ENCODE peak calls at places on chromosome 20, in seven cellular contexts. U, E, Q, M, S, D and J are unnamed samples.

GRCh38 chr20:44501448-44501847 is 20.4 kb downstream of the SERINC3 start:
- DNase-seq in E (no peak), U (no peak), M (no peak), D (no peak), S (no peak), Q (no peak), J (no peak)

GRCh38 chr20:1920252-1920651 is 25.0 kb downstream of the SIRPA start:
- DNase-seq in M (no peak), D (no peak), Q (peak), S (no peak), E (no peak), U (no peak), J (no peak)

GRCh38 chr20:45779011-45779915 is 12.4 kb downstream of the WFDC3 start:
- DNase-seq in U (no peak), S (no peak), D (no peak), Q (peak), M (no peak), E (peak), J (peak)

GRCh38 chr20:40883097-40883496 is 145.5 kb upstream of the TOP1 start:
- DNase-seq in D (no peak), U (peak), Q (no peak), E (no peak), S (no peak), M (no peak), J (no peak)

GRCh38 chr20:11452326-11452725 is 465.4 kb upstream of the BTBD3 start:
- DNase-seq in Q (no peak), U (no peak), D (no peak), E (no peak), M (no peak), S (no peak), J (no peak)

GRCh38 chr20:6882911-6883310 is 115.4 kb downstream of the BMP2 start:
- DNase-seq in Q (peak), E (no peak), M (no peak), U (no peak), S (no peak), D (no peak), J (peak)

GRCh38 chr20:44745560-44746366 is at the start of gene KCNK15:
- DNase-seq in E (peak), M (peak), S (peak), U (peak), Q (peak), D (no peak), J (no peak)

GRCh38 chr20:25750765-25751696 is 54.4 kb upstream of the ZNF337 start:
- DNase-seq in D (peak), U (peak), E (peak), S (peak), M (peak), Q (no peak), J (peak)

GRCh38 chr20:44966030-44966961 is at the start of gene STK4:
- DNase-seq in S (peak), E (peak), D (peak), Q (peak), M (peak), U (peak), J (no peak)

GRCh38 chr20:33789109-33789857 is 21.9 kb upstream of the CHMP4B start:
- DNase-seq in U (peak), Q (peak), E (no peak), D (no peak), M (no peak), S (peak), J (peak)

GRCh38 chr20:41769650-41770049 is 151.5 kb upstream of the CHD6 start:
- DNase-seq in E (no peak), Q (no peak), D (no peak), U (no peak), S (no peak), M (peak), J (no peak)

GRCh38 chr20:34088305-34088870 is 23.7 kb downstream of the EIF2S2 start:
- DNase-seq in E (peak), M (no peak), D (no peak), Q (no peak), S (no peak), U (no peak), J (no peak)

GRCh38 chr20:47304287-47304686 is 52.2 kb downstream of the ZMYND8 start:
- DNase-seq in M (no peak), Q (peak), S (no peak), U (peak), D (no peak), E (peak), J (peak)
- TF ChIP-seq CTCF in M (peak), Q (peak), S (no peak), U (peak), D (no peak), E (no peak), J (no peak)

GRCh38 chr20:56630506-56631317 is 1.6 kb downstream of the TFAP2C start:
- DNase-seq in U (peak), M (peak), S (peak), Q (peak), D (no peak), E (no peak), J (no peak)
- TF ChIP-seq CTCF in U (no peak), M (peak), S (peak), Q (no peak), D (no peak), E (no peak), J (no peak)

DNA sequence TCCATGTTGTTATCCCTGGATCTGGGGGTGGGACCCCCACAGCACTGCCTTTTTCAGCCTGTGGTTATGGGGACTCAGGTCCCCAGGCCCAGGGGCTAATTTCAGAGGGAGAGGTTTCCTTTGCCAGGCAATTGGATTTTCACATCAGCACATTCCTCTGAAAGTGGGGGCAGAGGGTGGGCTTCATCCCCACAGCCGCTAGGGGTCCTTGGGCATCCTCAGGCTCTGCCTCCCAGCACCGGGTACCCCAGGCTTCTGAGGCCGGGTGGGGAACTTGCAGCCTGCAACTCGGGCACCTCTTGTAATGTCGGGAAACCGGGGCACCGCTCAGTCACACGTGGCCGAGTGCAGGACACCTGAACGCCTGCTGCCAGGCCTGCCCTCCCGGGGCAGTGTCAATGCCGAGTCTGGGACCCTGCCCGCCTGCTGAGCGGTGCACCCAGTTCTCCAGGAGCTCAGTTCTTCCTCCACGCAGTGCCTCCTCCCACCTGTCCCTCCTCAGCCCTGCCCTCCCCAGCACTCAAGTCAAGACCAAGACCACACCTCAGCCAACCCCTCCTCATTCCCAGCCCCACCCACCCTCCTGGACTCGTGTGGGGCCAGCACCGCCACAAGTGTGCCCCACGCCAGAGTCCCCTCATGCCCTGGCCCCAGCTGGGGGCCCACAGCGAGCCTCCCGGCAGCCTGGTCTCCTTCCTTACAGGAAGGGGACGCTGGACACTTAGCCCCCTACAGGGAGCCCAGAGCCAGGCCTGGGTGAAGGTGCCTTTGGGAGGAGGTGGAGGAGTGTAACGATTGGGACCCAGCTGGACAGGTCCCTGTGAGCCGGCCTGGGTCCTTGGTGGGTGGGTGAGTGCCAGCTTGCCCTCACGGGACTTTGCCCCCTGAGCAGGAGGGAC is 8.8 kb upstream of the CHRNA4 start:
- DNase-seq in D (no peak), U (no peak), S (no peak), E (no peak), M (no peak), Q (no peak), J (no peak)
- TF ChIP-seq CTCF in D (no peak), U (no peak), S (no peak), E (no peak), M (peak), Q (no peak), J (no peak)

GRCh38 chr20:48329676-48330644 is 497.8 kb downstream of the PREX1 start:
- DNase-seq in U (peak), Q (no peak), E (no peak), M (peak), S (peak), D (no peak), J (no peak)
- TF ChIP-seq CTCF in U (peak), Q (peak), E (no peak), M (peak), S (peak), D (no peak), J (peak)

GRCh38 chr20:56202493-56203077 is 45.9 kb upstream of the MC3R start:
- DNase-seq in U (peak), Q (peak), S (no peak), M (no peak), E (no peak), D (no peak), J (no peak)

GRCh38 chr20:56205350-56205749 is 43.2 kb upstream of the MC3R start:
- DNase-seq in U (no peak), D (no peak), M (no peak), E (peak), Q (no peak), S (no peak), J (no peak)

GRCh38 chr20:56195946-56196345 is 52.6 kb upstream of the MC3R start:
- DNase-seq in M (no peak), Q (no peak), U (no peak), E (peak), S (no peak), D (no peak), J (no peak)

GRCh38 chr20:56204206-56204605 is 44.3 kb upstream of the MC3R start:
- DNase-seq in U (no peak), Q (no peak), E (peak), M (no peak), S (no peak), D (no peak), J (no peak)

DNA sequence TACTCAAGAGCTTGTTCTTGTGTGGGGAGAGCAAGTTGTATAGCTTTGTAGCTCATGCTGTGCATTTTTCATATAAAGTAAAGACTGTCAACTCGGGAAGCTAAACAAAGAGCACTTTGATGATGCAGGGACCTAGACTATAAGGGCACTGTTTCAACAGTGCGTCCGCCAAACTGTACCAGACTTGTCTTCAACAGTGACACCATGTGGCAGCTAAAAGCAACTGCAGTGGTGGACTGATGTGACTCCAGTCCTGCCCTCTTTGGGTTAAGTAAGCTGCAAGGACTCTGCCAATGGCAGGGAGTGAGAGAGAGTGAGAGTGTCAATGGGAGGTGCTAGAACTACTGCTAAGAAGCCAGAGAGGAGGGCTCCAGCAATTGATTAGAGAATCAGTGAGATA is 48.1 kb upstream of the MC3R start:
- DNase-seq in U (no peak), E (no peak), S (no peak), M (no peak), D (no peak), Q (no peak), J (no peak)
- TF ChIP-seq CTCF in U (peak), E (no peak), S (peak), M (peak), D (no peak), Q (no peak), J (peak)

GRCh38 chr20:62782149-62782892 is 14.0 kb upstream of the MRGBP start:
- DNase-seq in E (no peak), D (no peak), S (no peak), M (peak), Q (no peak), U (no peak), J (no peak)
- TF ChIP-seq CTCF in E (no peak), D (no peak), S (no peak), M (peak), Q (no peak), U (no peak), J (peak)

GRCh38 chr20:35294293-35294685 is 2.1 kb upstream of the FAM83C start:
- DNase-seq in D (no peak), E (no peak), M (no peak), U (no peak), Q (no peak), S (no peak), J (no peak)
- TF ChIP-seq CTCF in D (no peak), E (no peak), M (no peak), U (no peak), Q (no peak), S (no peak), J (no peak)

GRCh38 chr20:20768202-20768815 is 55.9 kb upstream of the RALGAPA2 start:
- DNase-seq in U (no peak), S (no peak), Q (no peak), D (no peak), M (no peak), E (no peak), J (no peak)

GRCh38 chr20:20772492-20773047 is 60.1 kb upstream of the RALGAPA2 start:
- DNase-seq in M (no peak), U (no peak), S (no peak), E (no peak), Q (no peak), D (no peak), J (no peak)
- TF ChIP-seq CTCF in M (no peak), U (no peak), S (no peak), E (no peak), Q (no peak), D (no peak), J (no peak)

DNA sequence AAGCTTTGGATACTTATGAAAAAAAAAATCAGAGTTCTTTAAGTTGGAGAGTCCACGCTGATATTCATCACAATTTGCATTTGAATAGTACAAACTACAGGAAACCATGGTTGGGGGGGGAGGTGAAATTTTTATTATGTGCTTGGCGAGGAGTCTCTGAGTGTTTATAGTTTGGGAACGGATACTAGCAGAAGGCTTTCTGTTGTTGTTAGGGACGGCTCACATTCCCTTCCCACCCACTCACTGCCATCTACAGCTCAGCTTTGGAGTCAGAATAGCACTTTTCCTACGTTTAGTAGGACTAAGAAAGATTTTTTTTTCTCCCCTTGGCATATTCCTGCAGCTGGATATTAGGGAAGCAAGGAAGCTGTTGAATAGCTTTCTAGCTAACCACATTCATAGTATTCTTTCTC is 235.0 kb upstream of the ZNF217 start:
- DNase-seq in E (no peak), S (no peak), D (no peak), M (peak), Q (peak), U (no peak), J (peak)
- TF ChIP-seq CTCF in E (no peak), S (no peak), D (no peak), M (peak), Q (peak), U (peak), J (no peak)